ENCODE peak calls at places on chromosomes 11 and 22, in five cellular contexts. M is B cell, R is colonic mucosa, W is cardiac fibroblast, D is fibroblast of pulmonary artery. X is an unnamed sample.

GRCh38 chr22:45125198-45125597 is 38.5 kb upstream of the NUP50 start:
- DNase-seq in W (peak; percentile 50), D (peak; percentile 56), M (no peak), R (no peak), X (no peak)

GRCh38 chr22:44916281-44917231 is 93.2 kb downstream of the PHF21B start:
- DNase-seq in D (no peak), R (no peak), M (no peak), W (no peak), X (no peak)

GRCh38 chr22:29481265-29482000 is 1.4 kb downstream of the NEFH start:
- DNase-seq in D (peak; percentile 16), W (no peak), M (no peak), R (no peak), X (no peak)

GRCh38 chr11:123061403-123062157 is at the start of gene HSPA8:
- DNase-seq in R (peak; percentile 80), M (peak; percentile 63), W (peak; percentile 70), D (peak; percentile 71), X (peak; percentile 66)

GRCh38 chr11:75311858-75312288 is 39.6 kb downstream of the ARRB1 start:
- DNase-seq in D (peak; percentile 74), R (peak; percentile 92), W (peak; percentile 84), M (no peak), X (no peak)

GRCh38 chr11:75582935-75583709 is 21.1 kb downstream of the SERPINH1 start:
- DNase-seq in R (peak; percentile 44), W (peak; percentile 62), M (peak; percentile 68), D (peak; percentile 61), X (peak; percentile 54)

GRCh38 chr22:41488076-41488475 is 19.2 kb downstream of the ACO2 start:
- DNase-seq in W (no peak), M (no peak), D (no peak), R (no peak), X (no peak)

GRCh38 chr22:39283312-39284141 is 35.9 kb downstream of the RPL3 start:
- DNase-seq in D (peak; percentile 38), R (no peak), W (peak; percentile 58), M (no peak), X (no peak)

GRCh38 chr22:29917052-29917902 is 34.3 kb downstream of the MTMR3 start:
- DNase-seq in M (no peak), R (no peak), W (peak; percentile 60), D (peak; percentile 58), X (no peak)

GRCh38 chr11:107408762-107409200 is 48.8 kb downstream of the CWF19L2 start:
- DNase-seq in W (no peak), R (no peak), D (no peak), M (no peak), X (no peak)

GRCh38 chr11:66036334-66036710 is 10.0 kb upstream of the CATSPER1 start:
- DNase-seq in W (no peak), M (no peak), R (no peak), D (no peak), X (no peak)

GRCh38 chr11:870127-870413 is 27.4 kb downstream of the TSPAN4 start:
- DNase-seq in D (no peak), R (no peak), M (no peak), W (no peak), X (no peak)

GRCh38 chr11:73312806-73313403 is 4.8 kb downstream of the ARHGEF17 start:
- DNase-seq in M (no peak), W (no peak), R (no peak), D (no peak), X (no peak)

GRCh38 chr11:21704539-21704938 is 488.3 kb upstream of the ANO5 start:
- DNase-seq in W (no peak), D (no peak), M (no peak), R (no peak), X (no peak)

GRCh38 chr22:25558341-25558740 is 6.1 kb upstream of the GRK3 start:
- DNase-seq in M (no peak), D (no peak), W (no peak), R (no peak), X (no peak)

GRCh38 chr11:9760180-9760550 is 96.3 kb downstream of the SWAP70 start:
- DNase-seq in D (peak; percentile 93), R (peak; percentile 72), M (no peak), W (peak; percentile 97), X (no peak)

GRCh38 chr11:76321820-76322524 is 59.0 kb downstream of the THAP12 start:
- DNase-seq in R (no peak), W (no peak), D (no peak), M (no peak), X (no peak)

GRCh38 chr11:128336203-128336602 is 251.2 kb downstream of the ETS1 start:
- DNase-seq in W (peak; percentile 88), M (no peak), D (peak; percentile 84), R (no peak), X (no peak)

GRCh38 chr22:43919106-43919965 is 4.3 kb upstream of the PNPLA3 start:
- DNase-seq in D (no peak), W (peak; percentile 66), R (no peak), M (no peak), X (no peak)

GRCh38 chr11:73350908-73351636 is 25.1 kb upstream of the RELT start:
- DNase-seq in W (peak; percentile 90), R (peak; percentile 35), D (peak; percentile 88), M (peak; percentile 83), X (peak; percentile 55)

GRCh38 chr22:37498289-37498909 is 12.2 kb upstream of the MFNG start:
- DNase-seq in W (no peak), D (no peak), R (peak; percentile 77), M (peak; percentile 79), X (peak; percentile 66)

GRCh38 chr22:38202437-38203089 is 769 bp downstream of the MAFF start:
- DNase-seq in R (peak; percentile 91), D (peak; percentile 94), W (peak; percentile 91), M (peak; percentile 74), X (peak; percentile 47)

GRCh38 chr11:3115321-3115720 is 49.8 kb downstream of the OSBPL5 start:
- DNase-seq in M (no peak), R (no peak), D (peak; percentile 11), W (peak; percentile 79), X (no peak)

GRCh38 chr11:126169291-126169690 is 42.2 kb downstream of the RPUSD4 start:
- DNase-seq in M (no peak), W (no peak), D (no peak), R (no peak), X (no peak)

GRCh38 chr22:36823177-36823839 is 6.5 kb upstream of the PVALB start:
- DNase-seq in D (peak; percentile 8), R (no peak), W (no peak), M (no peak), X (no peak)

GRCh38 chr11:22244986-22245592 is 52.2 kb downstream of the ANO5 start:
- DNase-seq in M (peak; percentile 14), D (peak; percentile 57), R (no peak), W (peak; percentile 54), X (peak; percentile 0)

GRCh38 chr11:76793391-76793811 is 10.2 kb downstream of the TSKU start:
- DNase-seq in D (no peak), M (no peak), W (no peak), R (no peak), X (no peak)

GRCh38 chr22:20638143-20638870 is 130.9 kb downstream of the MED15 start:
- DNase-seq in D (no peak), M (no peak), W (no peak), R (no peak), X (no peak)

GRCh38 chr11:67120881-67121710 is 2.0 kb downstream of the KDM2A start:
- DNase-seq in W (peak; percentile 50), D (peak; percentile 44), R (peak; percentile 55), M (peak; percentile 66), X (no peak)

GRCh38 chr11:67118059-67118766 is 850 bp upstream of the KDM2A start:
- DNase-seq in W (no peak), M (peak; percentile 62), R (peak; percentile 46), D (no peak), X (peak; percentile 58)

GRCh38 chr11:67118801-67119576 is at the start of gene KDM2A:
- DNase-seq in M (peak; percentile 100), R (peak; percentile 99), W (peak; percentile 99), D (peak; percentile 99), X (peak; percentile 99)

GRCh38 chr11:67120456-67120855 is 1.4 kb downstream of the KDM2A start:
- DNase-seq in M (no peak), W (no peak), D (no peak), R (no peak), X (no peak)

GRCh38 chr11:67119577-67120391 is 721 bp downstream of the KDM2A start:
- DNase-seq in R (peak; percentile 61), M (peak; percentile 34), W (peak; percentile 21), D (no peak), X (no peak)
- TF ChIP-seq CTCF in R (no peak), M (no peak), W (no peak), D (no peak), X (no peak)

GRCh38 chr11:46305295-46305694 is 27.8 kb downstream of the CREB3L1 start:
- DNase-seq in R (no peak), D (peak; percentile 78), W (peak; percentile 51), M (no peak), X (no peak)
- TF ChIP-seq CTCF in R (no peak), D (peak; percentile 44), W (peak; percentile 23), M (no peak), X (no peak)

GRCh38 chr11:17741487-17741886 is 6.9 kb downstream of the KCNC1 start:
- DNase-seq in R (no peak), D (no peak), M (no peak), W (no peak), X (no peak)

GRCh38 chr11:17739945-17740338 is 5.4 kb downstream of the KCNC1 start:
- DNase-seq in W (no peak), M (no peak), R (no peak), D (no peak), X (no peak)

GRCh38 chr11:17742019-17742418 is 7.4 kb downstream of the KCNC1 start:
- DNase-seq in M (no peak), W (no peak), R (no peak), D (no peak), X (no peak)

GRCh38 chr11:17738350-17739207 is 4.0 kb downstream of the KCNC1 start:
- DNase-seq in R (no peak), D (no peak), M (no peak), W (no peak), X (no peak)

DNA sequence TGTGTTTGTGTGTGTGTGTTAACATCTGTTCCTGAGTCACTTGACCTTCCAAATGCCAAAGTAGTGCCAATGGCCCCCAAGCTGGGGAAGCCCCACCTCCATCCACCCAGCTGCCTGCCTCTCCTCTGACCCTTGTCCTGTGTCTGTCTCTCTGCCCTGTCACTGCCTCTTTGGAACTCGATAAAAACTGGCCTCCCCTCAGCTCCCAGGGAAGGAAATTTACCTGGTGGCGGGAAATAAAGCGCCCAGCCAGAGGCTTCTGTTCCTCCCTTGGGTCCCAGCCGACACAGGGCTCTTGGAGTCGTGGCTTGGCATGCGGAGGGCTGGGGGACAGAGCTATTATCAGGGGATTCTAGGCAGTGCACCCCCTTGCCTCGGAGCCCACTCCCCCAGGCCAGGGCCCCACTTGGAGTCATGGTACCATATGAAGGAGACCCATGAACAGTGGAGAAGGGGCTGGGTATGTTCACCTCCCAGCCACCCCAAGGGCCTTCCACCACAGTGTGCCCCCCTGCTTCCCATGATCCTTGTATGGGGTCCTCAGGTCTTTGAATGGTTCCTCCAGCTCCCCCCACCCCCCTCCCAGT is 6.2 kb downstream of the KCNC1 start:
- DNase-seq in W (no peak), D (no peak), M (no peak), R (no peak), X (no peak)
- TF ChIP-seq CTCF in W (no peak), D (no peak), M (no peak), R (no peak), X (no peak)

GRCh38 chr22:26783886-26784285 is 126.5 kb downstream of the MIAT start:
- DNase-seq in D (no peak), M (no peak), R (no peak), W (no peak), X (no peak)
- TF ChIP-seq CTCF in D (no peak), M (no peak), R (no peak), W (no peak), X (no peak)

X was measured in CD4-positive, alpha-beta T cell.